ENCODE peak calls at places on chromosomes 3 and 15, in six cellular contexts. Z is stimulated activated CD4-positive, alpha-beta T cell treated with anti-CD3 and anti-CD28 coated beads, Interleukin-4, amount 100 ng/mL, for 1 hour; B is stimulated activated naive CD8-positive, alpha-beta T cell treated with anti-CD3 and anti-CD28 coated beads, Interleukin-15, amount 100 ng/mL, for 72 hours; A is kidney tubule cell; J is activated CD4-positive, alpha-beta T cell treated with anti-CD3 and anti-CD28 coated beads, Interleukin-2, amount 10 ng/mL, durations not matched to agents 7 days and 5 days; W is right atrium auricular region. X is an unnamed sample.

GRCh38 chr15:65106011-65106590 is 8.9 kb downstream of the UBAP1L start:
- DNase-seq in Z (no peak), B (no peak), A (no peak), J (no peak), W (no peak), X (no peak)

GRCh38 chr15:36294359-36294758 is 285.1 kb upstream of the CDIN1 start:
- DNase-seq in Z (no peak), B (no peak), A (no peak), J (no peak), W (no peak), X (no peak)

GRCh38 chr3:60070366-60070765 is 1020.5 kb upstream of the CFAP20DC start:
- DNase-seq in Z (no peak), B (no peak), A (no peak), J (no peak), W (no peak), X (no peak)

GRCh38 chr15:96237002-96237401 is 93.5 kb upstream of the NR2F2 start:
- DNase-seq in Z (no peak), B (no peak), A (no peak), J (no peak), W (no peak), X (no peak)

GRCh38 chr3:183295211-183295610 is 42.2 kb downstream of the B3GNT5 start:
- DNase-seq in Z (no peak), B (no peak), A (peak), J (no peak), W (no peak), X (no peak)

GRCh38 chr3:139491027-139491700 is 14.8 kb upstream of the RBP2 start:
- DNase-seq in Z (no peak), B (no peak), A (peak), J (no peak), W (no peak), X (no peak)

GRCh38 chr3:88195951-88196434 is 46.2 kb downstream of the C3orf38 start:
- DNase-seq in Z (peak), B (peak), A (no peak), J (peak), W (no peak), X (no peak)

GRCh38 chr3:20340324-20340928 is 154.4 kb upstream of the SGO1 start:
- DNase-seq in Z (peak), B (peak), A (peak), J (peak), W (peak), X (peak)

GRCh38 chr15:33476908-33477307 is 166.1 kb downstream of the RYR3 start:
- DNase-seq in Z (no peak), B (no peak), A (no peak), J (no peak), W (no peak), X (no peak)

GRCh38 chr3:40995271-40995670 is 204.0 kb upstream of the CTNNB1 start:
- DNase-seq in Z (no peak), B (no peak), A (no peak), J (no peak), W (no peak), X (no peak)

GRCh38 chr3:141441381-141442365 is 45.2 kb upstream of the RASA2 start:
- DNase-seq in Z (peak), B (peak), A (peak), J (peak), W (no peak), X (peak)

GRCh38 chr3:192675958-192676649 is 51.2 kb downstream of the FGF12 start:
- DNase-seq in Z (no peak), B (peak), A (no peak), J (no peak), W (no peak), X (no peak)

GRCh38 chr3:51830345-51830744 is 31.1 kb upstream of the IQCF2 start:
- DNase-seq in Z (no peak), B (no peak), A (no peak), J (no peak), W (no peak), X (no peak)